ENCODE peak calls at places on chromosomes 13 and 19, in eight cellular contexts. S is EH; A is EL; L is osteocyte; W is stimulated activated naive CD4-positive, alpha-beta T cell treated with Interleukin-2 at 50 U/mL for 16 hours; H is AG08395; F is HT1080; P is activated T-cell treated with anti-CD3 and anti-CD28 coated beads, Interleukin-2, amount 50 U/mL, for 4 hours. U is an unnamed sample.

GRCh38 chr13:21012841-21013681 is 48.3 kb downstream of the LATS2 start:
- DNase-seq in P (no peak), S (no peak), W (no peak), L (no peak), A (no peak), F (no peak), H (no peak), U (no peak)

GRCh38 chr13:26660761-26661160 is 99.8 kb downstream of the GPR12 start:
- DNase-seq in S (no peak), W (no peak), L (no peak), F (no peak), H (no peak), P (no peak), A (no peak), U (no peak)

GRCh38 chr13:31765441-31765840 is 26.1 kb downstream of the RXFP2 start:
- DNase-seq in A (peak), F (peak), L (no peak), W (no peak), H (peak), S (peak), P (no peak), U (no peak)

GRCh38 chr13:104315606-104316005 is 1249.4 kb upstream of the SLC10A2 start:
- DNase-seq in L (no peak), S (peak), A (peak), F (peak), H (no peak), P (no peak), W (no peak), U (no peak)

GRCh38 chr13:35471466-35472307 is 4.8 kb downstream of the MAB21L1 start:
- DNase-seq in A (peak), F (no peak), L (no peak), W (no peak), P (no peak), S (peak), H (no peak), U (no peak)

GRCh38 chr19:28359819-28360414 is 853.0 kb downstream of the UQCRFS1 start:
- DNase-seq in F (no peak), W (no peak), L (no peak), S (no peak), P (no peak), H (no peak), A (no peak), U (no peak)

GRCh38 chr13:69194130-69194529 is 913.5 kb upstream of the ATXN8OS start:
- DNase-seq in L (no peak), F (no peak), S (no peak), P (no peak), W (no peak), H (no peak), A (no peak), U (no peak)

GRCh38 chr13:62702502-62702901 is 1286.9 kb upstream of the PCDH20 start:
- DNase-seq in F (no peak), P (no peak), L (no peak), W (no peak), A (no peak), H (no peak), S (no peak), U (no peak)

GRCh38 chr13:112625698-112626097 is 37.7 kb upstream of the TUBGCP3 start:
- DNase-seq in A (no peak), P (no peak), W (no peak), F (no peak), S (no peak), H (no peak), L (no peak), U (no peak)

GRCh38 chr13:30499338-30499737 is 33.6 kb upstream of the HMGB1 start:
- DNase-seq in H (no peak), L (no peak), S (no peak), P (no peak), W (no peak), F (no peak), A (no peak), U (no peak)

GRCh38 chr13:76350399-76350798 is 535.8 kb downstream of the KCTD12 start:
- DNase-seq in A (no peak), S (no peak), P (no peak), F (no peak), W (no peak), L (no peak), H (no peak), U (no peak)

GRCh38 chr13:97631158-97631557 is 197.2 kb downstream of the RAP2A start:
- DNase-seq in P (no peak), H (no peak), S (peak), A (peak), L (no peak), F (peak), W (no peak), U (no peak)

GRCh38 chr19:7901337-7901736 is 2.3 kb upstream of the MAP2K7 start:
- DNase-seq in F (no peak), P (no peak), H (no peak), W (no peak), L (no peak), A (no peak), S (no peak), U (no peak)

GRCh38 chr13:58429917-58430316 is 798.4 kb downstream of the PCDH17 start:
- DNase-seq in F (no peak), W (no peak), L (no peak), P (no peak), H (no peak), S (no peak), A (no peak), U (no peak)

GRCh38 chr19:10961073-10961762 is 388 bp downstream of the SMARCA4 start:
- DNase-seq in P (no peak), S (peak), H (peak), W (no peak), A (peak), L (no peak), F (no peak), U (no peak)

GRCh38 chr13:114065926-114066774 is 66.3 kb downstream of the RASA3 start:
- DNase-seq in H (no peak), W (no peak), A (no peak), S (peak), F (no peak), L (no peak), P (no peak), U (no peak)

GRCh38 chr13:81001828-81002385 is 661.0 kb upstream of the SPRY2 start:
- DNase-seq in S (no peak), A (no peak), H (no peak), W (no peak), L (no peak), P (no peak), F (no peak), U (no peak)

GRCh38 chr13:113361406-113361805 is 2.5 kb downstream of the GRTP1 start:
- DNase-seq in S (no peak), F (no peak), H (no peak), W (no peak), A (no peak), P (no peak), L (no peak), U (peak)

U was measured in type B pancreatic cell.